ENCODE peak calls at places on chromosomes 2 and 18, in five cellular contexts. A, O, K, B and H are unnamed samples.

GRCh38 chr2:229910832-229911412 is 10.9 kb downstream of the TRIP12 start:
- DNase-seq in A (no peak), O (no peak), K (no peak), B (no peak), H (no peak)

GRCh38 chr18:63137999-63138448 is 181.5 kb downstream of the BCL2 start:
- DNase-seq in A (no peak), O (peak), K (no peak), B (no peak), H (no peak)

GRCh38 chr2:184174493-184175112 is 423.7 kb upstream of the ZNF804A start:
- DNase-seq in A (no peak), O (no peak), K (no peak), B (no peak), H (no peak)

GRCh38 chr2:101823849-101824248 is 126.3 kb downstream of the MAP4K4 start:
- DNase-seq in A (no peak), O (no peak), K (no peak), B (no peak), H (no peak)

GRCh38 chr2:150023044-150023443 is 435.5 kb upstream of the MMADHC start:
- DNase-seq in A (no peak), O (peak), K (no peak), B (no peak), H (no peak)

GRCh38 chr2:43219383-43220228 is 6.8 kb downstream of the ZFP36L2 start:
- DNase-seq in A (peak), O (peak), K (peak), B (peak), H (peak)

GRCh38 chr2:190947139-190947538 is 66.5 kb downstream of the GLS start:
- DNase-seq in A (no peak), O (no peak), K (no peak), B (no peak), H (no peak)

GRCh38 chr2:112784199-112785189 is at the start of gene IL1A:
- DNase-seq in A (no peak), O (no peak), K (no peak), B (peak), H (no peak)

GRCh38 chr18:42654561-42654960 is 460.9 kb downstream of the RIT2 start:
- DNase-seq in A (no peak), O (no peak), K (no peak), B (no peak), H (no peak)

GRCh38 chr2:241733391-241734207 is 831 bp upstream of the D2HGDH start:
- DNase-seq in A (no peak), O (no peak), K (no peak), B (no peak), H (peak)

GRCh38 chr2:4628931-4629565 is 925.7 kb downstream of the DCDC2C start:
- DNase-seq in A (no peak), O (no peak), K (no peak), B (no peak), H (no peak)

GRCh38 chr18:24801011-24801410 is 340.6 kb downstream of the HRH4 start:
- DNase-seq in A (no peak), O (no peak), K (no peak), B (peak), H (no peak)

GRCh38 chr2:161995553-161996016 is 78.4 kb downstream of the DPP4 start:
- DNase-seq in A (no peak), O (no peak), K (no peak), B (no peak), H (no peak)

GRCh38 chr2:176251928-176252327 is 17.3 kb upstream of the MTX2 start:
- DNase-seq in A (no peak), O (no peak), K (no peak), B (no peak), H (no peak)

GRCh38 chr2:71702071-71702970 is 249.0 kb downstream of the DYSF start:
- DNase-seq in A (no peak), O (no peak), K (no peak), B (no peak), H (peak)

GRCh38 chr2:230335864-230336506 is 9.0 kb downstream of the SP140L start:
- DNase-seq in A (no peak), O (no peak), K (no peak), B (no peak), H (no peak)

GRCh38 chr2:239109041-239109915 is 261.4 kb downstream of the TWIST2 start:
- DNase-seq in A (no peak), O (no peak), K (no peak), B (no peak), H (no peak)

GRCh38 chr2:111665011-111665410 is 219.0 kb downstream of the ANAPC1 start:
- DNase-seq in A (no peak), O (no peak), K (no peak), B (no peak), H (peak)

GRCh38 chr18:51537487-51537886 is 340.0 kb upstream of the MEX3C start:
- DNase-seq in A (no peak), O (no peak), K (no peak), B (no peak), H (no peak)

GRCh38 chr2:144201868-144202468 is 318.0 kb downstream of the ZEB2 start:
- DNase-seq in A (no peak), O (no peak), K (no peak), B (peak), H (no peak)

GRCh38 chr2:19321946-19322345 is 36.5 kb downstream of the OSR1 start:
- DNase-seq in A (no peak), O (no peak), K (no peak), B (no peak), H (no peak)

GRCh38 chr2:177235855-177236437 is 23.4 kb downstream of the HNRNPA3 start:
- DNase-seq in A (no peak), O (no peak), K (no peak), B (no peak), H (no peak)

GRCh38 chr2:176678571-176678970 is 409.3 kb downstream of the MTX2 start:
- DNase-seq in A (no peak), O (no peak), K (no peak), B (no peak), H (no peak)

GRCh38 chr2:26284132-26284531 is 39.4 kb downstream of the HADHB start:
- DNase-seq in A (no peak), O (no peak), K (no peak), B (peak), H (no peak)